ENCODE peak calls at places on chromosomes 1 and 21, in five cellular contexts. B is vagina, Z is AG04450, M is foreskin fibroblast, P is SK-N-MC. X is an unnamed sample.

GRCh38 chr1:78092686-78093085 is 46.9 kb downstream of the GIPC2 start:
- DNase-seq in M (no peak), P (no peak), B (no peak), Z (no peak), X (no peak)

GRCh38 chr1:66434096-66434495 is 99.9 kb upstream of the SGIP1 start:
- DNase-seq in Z (peak), M (peak), P (peak), B (no peak), X (no peak)

GRCh38 chr1:46816930-46817329 is 18.1 kb downstream of the CYP4B1 start:
- DNase-seq in Z (no peak), B (no peak), P (no peak), M (no peak), X (no peak)

GRCh38 chr1:30749691-30750583 is 7.6 kb downstream of the LAPTM5 start:
- DNase-seq in M (no peak), P (no peak), B (no peak), Z (no peak), X (no peak)

GRCh38 chr1:44019398-44020044 is 11.7 kb downstream of the SLC6A9 start:
- DNase-seq in Z (no peak), P (no peak), B (no peak), M (no peak), X (no peak)

GRCh38 chr21:18970416-18970815 is 566.8 kb upstream of the TMPRSS15 start:
- DNase-seq in B (no peak), Z (no peak), P (no peak), M (no peak), X (no peak)

GRCh38 chr1:178953034-178953433 is 72.7 kb upstream of the FAM20B start:
- DNase-seq in Z (no peak), B (no peak), M (no peak), P (no peak), X (no peak)

GRCh38 chr21:14982336-14982735 is 82.5 kb downstream of the NRIP1 start:
- DNase-seq in P (no peak), Z (no peak), M (no peak), B (no peak), X (no peak)

GRCh38 chr1:9731051-9731537 is 79.6 kb downstream of the PIK3CD start:
- DNase-seq in Z (no peak), P (no peak), M (no peak), B (no peak), X (no peak)

GRCh38 chr1:232518357-232518756 is 111.6 kb downstream of the SIPA1L2 start:
- DNase-seq in Z (no peak), P (no peak), B (no peak), M (no peak), X (no peak)

GRCh38 chr1:81237531-81238528 is 562.9 kb upstream of the ADGRL2 start:
- DNase-seq in B (no peak), M (no peak), Z (no peak), P (no peak), X (no peak)

GRCh38 chr1:108190686-108191416 is 9.3 kb downstream of the SLC25A24 start:
- DNase-seq in P (no peak), B (no peak), Z (no peak), M (no peak), X (no peak)

GRCh38 chr1:109687641-109688499 is at the start of gene GSTM1:
- DNase-seq in M (peak), P (peak), B (no peak), Z (no peak), X (peak)

GRCh38 chr1:155892801-155893200 is 18.3 kb downstream of the RIT1 start:
- DNase-seq in B (no peak), P (no peak), Z (peak), M (peak), X (no peak)

GRCh38 chr21:46062471-46063211 is 35.3 kb upstream of the COL6A2 start:
- DNase-seq in Z (no peak), B (peak), P (no peak), M (no peak), X (no peak)

GRCh38 chr1:27161594-27161993 is 6.7 kb upstream of the SLC9A1 start:
- DNase-seq in B (no peak), Z (no peak), M (no peak), P (no peak), X (no peak)

GRCh38 chr1:12219800-12220199 is 10.0 kb upstream of the VPS13D start:
- DNase-seq in B (no peak), Z (no peak), M (no peak), P (no peak), X (no peak)

GRCh38 chr1:61210435-61211012 is 128.2 kb downstream of the NFIA start:
- DNase-seq in P (no peak), Z (no peak), M (no peak), B (no peak), X (no peak)

GRCh38 chr1:21929951-21930615 is 7.0 kb downstream of the HSPG2 start:
- DNase-seq in B (no peak), M (no peak), P (no peak), Z (no peak), X (no peak)

GRCh38 chr1:206856674-206857464 is 8.6 kb upstream of the IL20 start:
- DNase-seq in P (no peak), M (no peak), B (no peak), Z (no peak), X (no peak)

GRCh38 chr1:57024855-57025254 is 59.0 kb upstream of the C8B start:
- DNase-seq in B (no peak), Z (no peak), P (no peak), M (no peak), X (no peak)

GRCh38 chr1:198001776-198002408 is 84.7 kb downstream of the LHX9 start:
- DNase-seq in M (peak), B (no peak), P (no peak), Z (no peak), X (no peak)

GRCh38 chr1:4379451-4380175 is 274.8 kb upstream of the AJAP1 start:
- DNase-seq in Z (no peak), M (no peak), P (no peak), B (no peak), X (no peak)

GRCh38 chr1:9235123-9235513 is 544 bp downstream of the H6PD start:
- DNase-seq in B (no peak), M (peak), Z (no peak), P (no peak), X (no peak)

GRCh38 chr1:30407862-30408580 is 315.4 kb downstream of the MATN1 start:
- DNase-seq in Z (no peak), M (no peak), B (peak), P (no peak), X (no peak)

GRCh38 chr1:6245869-6246496 is 2.0 kb downstream of the HES3 start:
- DNase-seq in B (no peak), P (no peak), M (no peak), Z (no peak), X (no peak)

GRCh38 chr1:24418898-24419628 is 3.5 kb downstream of the NIPAL3 start:
- DNase-seq in B (no peak), Z (no peak), P (no peak), M (no peak), X (no peak)

GRCh38 chr1:65688848-65689247 is 103.8 kb upstream of the PDE4B start:
- DNase-seq in Z (no peak), M (no peak), B (no peak), P (no peak), X (no peak)

GRCh38 chr1:205345761-205346160 is 11.0 kb downstream of the KLHDC8A start:
- DNase-seq in Z (no peak), B (no peak), P (no peak), M (no peak), X (no peak)

GRCh38 chr1:117794073-117794472 is 135.3 kb downstream of the GDAP2 start:
- DNase-seq in Z (no peak), P (no peak), M (peak), B (no peak), X (no peak)

GRCh38 chr1:154682252-154682651 is 74.3 kb upstream of the ADAR start:
- DNase-seq in Z (no peak), M (no peak), P (no peak), B (no peak), X (no peak)

GRCh38 chr1:53016705-53017104 is 45.3 kb upstream of the PODN start:
- DNase-seq in M (peak), P (no peak), Z (no peak), B (no peak), X (no peak)
- H3K4me3 ChIP-seq in M (no peak), P (no peak), Z (peak), B (no peak), X (no peak)

GRCh38 chr21:27722095-27722494 is 755.2 kb upstream of the ADAMTS5 start:
- DNase-seq in B (no peak), Z (no peak), M (no peak), P (no peak), X (peak)
- H3K4me3 ChIP-seq in B (no peak), Z (no peak), M (no peak), P (no peak), X (no peak)

DNA sequence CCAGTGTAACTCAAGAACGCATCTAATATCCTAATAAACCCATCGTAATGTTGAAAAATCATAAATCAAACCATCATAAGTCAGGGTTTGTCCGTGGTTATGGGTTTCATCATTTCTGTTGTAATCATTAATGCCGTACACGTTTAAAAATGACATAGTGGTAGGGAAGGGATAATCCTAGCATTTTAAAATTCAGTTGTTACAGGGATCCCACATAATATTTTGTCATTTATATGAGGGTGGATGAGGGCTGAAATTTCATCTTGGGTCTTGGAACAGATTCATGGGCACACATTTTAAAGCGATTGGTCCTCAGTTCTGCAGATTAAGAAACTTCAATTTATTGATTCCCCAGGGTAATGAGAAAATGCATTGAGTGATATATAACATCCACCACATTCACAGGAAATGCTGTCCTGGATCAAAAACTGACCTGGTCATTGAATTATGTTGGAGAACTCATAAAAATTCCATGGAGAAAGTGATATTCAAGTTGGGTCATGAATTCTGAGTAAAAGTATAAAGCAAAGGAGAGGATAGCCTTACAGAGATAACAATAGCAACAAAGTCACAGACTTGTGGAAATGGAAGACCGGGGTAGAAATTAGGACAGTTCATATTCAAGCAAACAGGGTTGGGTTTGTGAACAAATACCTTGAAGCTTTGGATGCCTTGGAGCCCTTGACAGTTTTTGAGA is 1527.3 kb upstream of the TPTE start:
- DNase-seq in P (no peak), Z (no peak), B (no peak), M (no peak), X (no peak)
- H3K4me3 ChIP-seq in P (no peak), Z (no peak), B (no peak), M (no peak), X (no peak)

GRCh38 chr21:37435719-37436118 is 69.1 kb downstream of the DYRK1A start:
- DNase-seq in P (no peak), B (no peak), Z (no peak), M (no peak), X (no peak)
- H3K4me3 ChIP-seq in P (peak), B (no peak), Z (no peak), M (peak), X (no peak)

GRCh38 chr21:42332557-42332956 is 17.3 kb upstream of the TFF3 start:
- DNase-seq in P (no peak), B (no peak), Z (no peak), M (no peak), X (no peak)

GRCh38 chr21:42337830-42338729 is 12.7 kb downstream of the TFF2 start:
- DNase-seq in M (peak), B (no peak), P (peak), Z (no peak), X (no peak)

GRCh38 chr21:42338730-42339715 is 11.8 kb downstream of the TFF2 start:
- DNase-seq in M (no peak), B (no peak), P (no peak), Z (no peak), X (no peak)

GRCh38 chr21:42337276-42337675 is 13.5 kb downstream of the TFF2 start:
- DNase-seq in B (no peak), Z (no peak), P (no peak), M (no peak), X (no peak)

GRCh38 chr21:42336065-42336464 is 14.7 kb downstream of the TFF2 start:
- DNase-seq in P (no peak), B (no peak), M (no peak), Z (no peak), X (no peak)
- H3K4me3 ChIP-seq in P (no peak), B (no peak), M (no peak), Z (no peak), X (no peak)

DNA sequence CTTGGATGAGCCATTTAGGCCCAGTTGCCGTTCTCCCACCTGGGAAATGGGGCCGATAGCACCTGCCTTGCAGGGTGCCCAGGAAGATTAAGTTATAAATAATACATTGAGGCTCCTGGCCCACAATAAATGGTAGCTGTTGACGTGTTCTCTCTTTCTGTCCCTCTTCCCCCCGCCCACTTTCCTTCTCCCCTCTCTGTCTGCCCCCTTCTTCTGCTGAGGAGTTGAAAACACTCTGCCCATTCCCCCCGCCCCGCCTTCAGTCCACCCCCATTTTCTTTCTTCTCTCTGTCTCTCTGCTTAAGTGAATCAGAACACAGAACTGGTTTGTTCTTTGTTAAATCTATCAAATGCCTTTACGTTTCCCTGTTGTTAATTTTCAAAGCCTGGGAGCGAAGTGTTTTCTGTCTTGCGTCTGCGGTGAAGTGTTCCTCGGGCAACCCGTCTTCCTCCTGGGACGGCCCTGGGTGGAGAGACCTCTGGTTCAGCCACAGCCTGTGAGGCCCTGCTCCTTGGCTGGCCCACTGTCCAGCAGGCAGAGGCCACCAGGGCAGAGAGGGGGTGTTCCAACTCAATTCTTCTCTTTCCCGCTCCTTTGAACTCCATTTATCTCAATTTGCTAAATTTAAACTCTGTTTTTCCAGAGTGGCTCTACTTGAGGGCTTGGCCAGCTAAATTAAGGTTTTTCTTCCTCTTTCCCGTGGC is 29.3 kb upstream of the SELENON start:
- DNase-seq in B (no peak), Z (no peak), P (no peak), M (no peak), X (no peak)
- H3K4me3 ChIP-seq in B (no peak), Z (no peak), P (peak), M (no peak), X (no peak)

GRCh38 chr1:39214998-39215873 is 10.7 kb downstream of the MACF1 start:
- DNase-seq in M (no peak), Z (no peak), B (no peak), P (no peak), X (no peak)
- H3K4me3 ChIP-seq in M (no peak), Z (no peak), B (peak), P (no peak), X (no peak)

DNA sequence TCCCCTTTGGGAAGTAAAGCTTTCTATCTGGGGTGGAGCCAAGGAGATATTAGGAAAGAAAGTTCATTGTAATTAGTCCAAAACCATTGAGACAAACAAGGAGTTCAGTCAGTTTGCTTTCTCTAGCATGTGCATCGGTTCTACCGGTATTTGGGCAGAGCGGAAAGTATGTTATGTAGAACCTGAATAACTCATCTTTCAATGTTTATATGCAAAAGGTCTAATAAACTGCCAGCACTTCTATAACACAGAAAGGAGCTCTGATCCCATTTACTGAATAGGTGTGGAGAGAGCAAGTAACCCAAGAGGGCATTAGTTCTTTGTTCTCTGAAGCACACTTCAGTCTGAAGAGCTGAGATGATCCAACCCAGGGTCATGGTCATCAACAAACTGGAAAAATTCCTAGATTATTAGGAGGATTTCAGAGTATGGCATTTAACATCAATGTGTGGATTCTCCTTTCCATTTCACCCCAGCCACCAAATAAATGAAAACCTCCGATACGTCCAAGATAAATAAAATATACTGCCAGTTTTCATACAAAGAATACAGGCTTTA is 3.6 kb downstream of the TGFB2 start:
- DNase-seq in B (no peak), P (no peak), M (no peak), Z (no peak), X (no peak)
- H3K4me3 ChIP-seq in B (peak), P (no peak), M (peak), Z (peak), X (peak)

DNA sequence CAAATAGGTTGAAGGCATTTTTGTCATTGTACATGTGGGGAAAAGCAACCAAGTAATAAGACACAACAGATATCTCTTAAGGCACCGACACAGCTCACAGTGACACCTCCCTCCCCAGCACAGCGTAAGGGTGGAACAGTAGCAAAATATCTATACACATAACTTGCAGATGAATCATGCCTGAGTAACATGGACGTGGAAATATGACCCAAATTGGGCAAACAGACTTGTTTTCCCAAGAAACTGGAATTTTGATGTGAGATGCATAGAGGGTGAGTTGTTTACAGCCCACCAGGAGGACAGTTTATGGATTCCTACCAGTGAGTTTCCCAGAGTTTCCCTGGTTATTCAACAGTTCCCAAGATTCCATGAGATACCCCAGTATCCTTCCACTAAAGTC is 7.3 kb upstream of the DR1 start:
- DNase-seq in Z (peak), B (no peak), P (no peak), M (peak), X (no peak)
- H3K4me3 ChIP-seq in Z (no peak), B (no peak), P (no peak), M (no peak), X (no peak)